ENCODE peak calls at places on chromosomes 6 and 20, in five cellular contexts. One of them, this sample, is unnamed.

GRCh38 chr6:90940812-90941481 is 354.1 kb upstream of the MAP3K7 start:
- DNase-seq in HEK293T: peak
- DNase-seq in GM12878: peak
- DNase-seq in HepG2: peak
- DNase-seq in A549: peak
- DNase-seq in this sample: peak

GRCh38 chr20:24492031-24492607 is 22.7 kb downstream of the SYNDIG1 start:
- DNase-seq in HEK293T: no peak
- DNase-seq in GM12878: no peak
- DNase-seq in HepG2: peak
- DNase-seq in A549: peak
- DNase-seq in this sample: no peak

GRCh38 chr6:79062708-79063107 is 15.3 kb downstream of the PHIP start:
- DNase-seq in HEK293T: no peak
- DNase-seq in GM12878: no peak
- DNase-seq in HepG2: no peak
- DNase-seq in A549: no peak
- DNase-seq in this sample: no peak

GRCh38 chr20:38270869-38271608 is 10.5 kb upstream of the KIAA1755 start:
- DNase-seq in HEK293T: no peak
- DNase-seq in GM12878: no peak
- DNase-seq in HepG2: no peak
- DNase-seq in A549: peak
- DNase-seq in this sample: peak

GRCh38 chr6:128696651-128697391 is 176.4 kb upstream of the PTPRK start:
- DNase-seq in HEK293T: no peak
- DNase-seq in GM12878: no peak
- DNase-seq in HepG2: no peak
- DNase-seq in A549: peak
- DNase-seq in this sample: peak

GRCh38 chr6:113539202-113539601 is 317.9 kb upstream of the MARCKS start:
- DNase-seq in HEK293T: no peak
- DNase-seq in GM12878: no peak
- DNase-seq in HepG2: no peak
- DNase-seq in A549: no peak
- DNase-seq in this sample: no peak

GRCh38 chr6:127954082-127954481 is 53.2 kb upstream of the THEMIS start:
- DNase-seq in HEK293T: no peak
- DNase-seq in GM12878: no peak
- DNase-seq in HepG2: no peak
- DNase-seq in A549: no peak
- DNase-seq in this sample: peak

GRCh38 chr20:5033566-5033965 is 32.3 kb upstream of the SLC23A2 start:
- DNase-seq in HEK293T: no peak
- DNase-seq in GM12878: no peak
- DNase-seq in HepG2: peak
- DNase-seq in A549: no peak
- DNase-seq in this sample: peak

GRCh38 chr6:33789550-33789895 is 593 bp upstream of the LEMD2 start:
- DNase-seq in HEK293T: no peak
- DNase-seq in GM12878: no peak
- DNase-seq in HepG2: no peak
- DNase-seq in A549: no peak
- DNase-seq in this sample: no peak
- TF ChIP-seq BHLHE40 in HEK293T: no peak
- TF ChIP-seq BHLHE40 in GM12878: no peak
- TF ChIP-seq BHLHE40 in HepG2: no peak
- TF ChIP-seq BHLHE40 in A549: no peak
- TF ChIP-seq BHLHE40 in this sample: no peak

GRCh38 chr6:22332216-22332615 is 35.4 kb upstream of the PRL start:
- DNase-seq in HEK293T: no peak
- DNase-seq in GM12878: no peak
- DNase-seq in HepG2: no peak
- DNase-seq in A549: no peak
- DNase-seq in this sample: no peak

GRCh38 chr6:22332726-22333125 is 35.9 kb upstream of the PRL start:
- DNase-seq in HEK293T: no peak
- DNase-seq in GM12878: no peak
- DNase-seq in HepG2: no peak
- DNase-seq in A549: no peak
- DNase-seq in this sample: no peak

GRCh38 chr6:22334778-22335177 is 37.9 kb upstream of the PRL start:
- DNase-seq in HEK293T: no peak
- DNase-seq in GM12878: no peak
- DNase-seq in HepG2: no peak
- DNase-seq in A549: no peak
- DNase-seq in this sample: no peak

GRCh38 chr6:22330941-22331340 is 34.1 kb upstream of the PRL start:
- DNase-seq in HEK293T: no peak
- DNase-seq in GM12878: no peak
- DNase-seq in HepG2: no peak
- DNase-seq in A549: no peak
- DNase-seq in this sample: no peak

GRCh38 chr6:22333802-22334201 is 37.0 kb upstream of the PRL start:
- DNase-seq in HEK293T: no peak
- DNase-seq in GM12878: no peak
- DNase-seq in HepG2: no peak
- DNase-seq in A549: no peak
- DNase-seq in this sample: peak
- TF ChIP-seq BHLHE40 in HEK293T: no peak
- TF ChIP-seq BHLHE40 in GM12878: no peak
- TF ChIP-seq BHLHE40 in HepG2: no peak
- TF ChIP-seq BHLHE40 in A549: no peak
- TF ChIP-seq BHLHE40 in this sample: no peak

DNA sequence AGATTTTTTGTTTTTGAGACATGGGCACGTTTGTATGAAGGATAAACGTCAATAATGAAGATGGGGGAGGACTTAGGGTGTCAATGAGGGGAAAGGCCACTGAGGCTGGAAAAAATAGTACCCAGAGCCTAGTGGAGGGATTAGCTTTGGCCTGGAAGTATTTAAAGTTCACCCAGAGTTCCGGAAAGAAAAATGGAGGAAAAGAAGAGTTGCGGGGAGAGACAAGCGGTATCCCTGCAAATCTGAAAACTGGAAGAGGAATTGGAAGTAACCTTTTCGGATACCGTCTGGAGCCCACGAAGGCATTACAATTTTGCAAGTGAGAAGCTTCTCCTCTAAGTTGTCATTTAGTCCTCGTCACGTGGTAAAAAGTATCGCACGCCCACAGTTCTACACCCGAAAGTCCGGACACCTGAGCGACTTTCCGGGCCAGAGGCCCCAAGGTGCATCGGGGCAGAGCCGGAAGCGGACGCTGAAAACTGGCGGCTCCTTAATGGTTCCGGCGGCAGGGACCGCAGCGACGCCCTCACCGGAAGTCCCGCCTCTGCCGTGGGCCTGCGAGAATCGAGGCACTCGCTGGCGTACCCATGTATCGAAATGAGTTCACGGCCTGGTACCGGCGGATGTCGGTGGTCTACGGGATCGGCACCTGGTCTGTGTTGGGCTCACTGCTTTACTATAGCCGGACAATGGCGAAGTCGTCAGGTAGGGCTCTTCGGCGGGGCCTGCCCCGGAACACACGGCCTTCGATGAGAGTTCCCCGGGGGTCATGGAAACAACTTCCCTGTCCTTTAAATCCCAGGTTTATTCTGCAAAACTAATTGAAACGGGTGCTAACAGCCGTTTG is at the start of gene SMIM26:
- DNase-seq in HEK293T: peak
- DNase-seq in GM12878: peak
- DNase-seq in HepG2: peak
- DNase-seq in A549: peak
- DNase-seq in this sample: peak
- TF ChIP-seq BHLHE40 in HEK293T: no peak
- TF ChIP-seq BHLHE40 in GM12878: peak
- TF ChIP-seq BHLHE40 in HepG2: peak
- TF ChIP-seq BHLHE40 in A549: no peak
- TF ChIP-seq BHLHE40 in this sample: no peak

DNA sequence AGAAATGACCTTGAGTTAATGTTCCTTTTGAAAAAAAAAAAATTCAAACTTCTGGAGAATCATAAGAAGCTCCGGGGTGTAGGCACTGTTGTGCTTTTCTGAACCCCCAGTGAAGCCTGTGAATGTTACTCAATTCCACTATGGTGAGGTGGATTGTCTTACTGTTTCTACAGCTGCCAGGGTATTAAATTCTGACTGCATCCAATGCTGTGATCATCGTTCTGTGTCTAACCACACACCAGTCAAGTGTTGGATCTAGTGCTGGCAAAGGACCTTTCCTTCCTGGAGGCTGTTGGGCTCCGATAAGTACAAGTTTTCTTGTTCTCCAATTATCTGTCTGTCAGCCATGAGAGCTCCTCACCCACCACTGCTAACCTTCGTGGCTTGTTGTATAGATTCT is 162.0 kb upstream of the EPHA7 start:
- DNase-seq in HEK293T: no peak
- DNase-seq in GM12878: no peak
- DNase-seq in HepG2: no peak
- DNase-seq in A549: no peak
- DNase-seq in this sample: no peak
- TF ChIP-seq BHLHE40 in HEK293T: no peak
- TF ChIP-seq BHLHE40 in GM12878: no peak
- TF ChIP-seq BHLHE40 in HepG2: no peak
- TF ChIP-seq BHLHE40 in A549: no peak
- TF ChIP-seq BHLHE40 in this sample: no peak

DNA sequence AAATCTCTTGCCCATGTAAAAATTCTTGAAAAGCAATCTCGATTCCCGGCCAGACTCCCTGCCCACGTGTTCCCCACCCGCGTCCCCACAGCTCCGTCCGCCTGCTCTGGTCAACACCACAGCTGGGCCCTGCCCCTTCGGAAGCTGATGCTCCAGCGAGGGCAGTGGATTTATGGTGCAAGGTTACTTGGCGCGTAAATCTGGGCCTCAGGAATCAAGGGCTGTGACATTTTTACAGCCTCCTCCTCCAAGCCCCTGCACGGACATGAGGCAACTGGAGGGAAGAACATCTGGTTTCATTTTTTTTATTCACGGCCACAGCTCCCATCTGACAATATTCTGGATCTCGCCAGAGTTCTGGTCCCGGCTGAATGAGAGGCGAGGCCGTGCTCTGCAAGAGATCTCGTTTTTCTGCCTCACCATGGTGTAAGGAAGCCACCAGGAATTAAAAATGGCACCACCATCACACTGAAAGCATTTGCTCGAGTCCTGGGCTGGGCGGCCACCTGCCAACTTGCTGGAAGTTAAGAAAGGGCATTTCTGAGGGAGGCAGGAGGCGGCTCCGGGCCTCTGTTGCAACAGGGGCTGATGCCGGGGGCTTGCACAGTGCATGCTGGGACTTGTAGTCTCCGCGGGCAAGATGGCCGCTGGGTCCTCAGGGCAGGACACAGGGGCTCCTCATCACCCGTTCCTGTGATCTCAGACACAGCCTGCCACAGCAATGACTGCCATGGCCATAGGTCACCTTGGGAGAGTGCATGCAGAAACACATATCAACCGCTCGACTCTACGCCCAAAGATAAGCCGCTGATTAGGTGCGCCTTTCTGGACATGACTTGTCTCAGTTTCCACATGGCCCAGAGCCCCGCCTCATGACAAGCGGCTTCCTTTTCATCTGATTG is 148.5 kb downstream of the LY86 start:
- DNase-seq in HEK293T: peak
- DNase-seq in GM12878: no peak
- DNase-seq in HepG2: no peak
- DNase-seq in A549: no peak
- DNase-seq in this sample: no peak
- TF ChIP-seq BHLHE40 in HEK293T: no peak
- TF ChIP-seq BHLHE40 in GM12878: no peak
- TF ChIP-seq BHLHE40 in HepG2: no peak
- TF ChIP-seq BHLHE40 in A549: no peak
- TF ChIP-seq BHLHE40 in this sample: no peak

DNA sequence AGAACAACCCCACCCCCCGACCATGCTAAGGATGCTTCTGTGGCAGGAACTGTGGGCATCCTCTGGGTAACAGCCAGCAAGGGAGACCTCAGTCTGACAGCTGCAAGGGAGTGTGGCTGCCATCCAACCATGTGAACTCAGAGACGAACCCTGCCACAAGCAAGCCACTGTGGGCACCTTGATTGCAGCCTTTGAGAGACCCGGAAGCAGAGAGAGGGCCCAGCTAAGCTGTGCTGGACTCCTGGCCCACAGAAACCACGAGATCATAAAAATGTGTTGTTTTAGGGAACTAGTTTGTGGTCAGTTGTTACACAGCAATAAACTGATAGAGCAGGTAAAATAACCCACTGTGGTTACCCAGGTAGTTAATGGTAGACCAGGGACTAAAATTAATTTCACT is 414.6 kb downstream of the CDH26 start:
- DNase-seq in HEK293T: no peak
- DNase-seq in GM12878: no peak
- DNase-seq in HepG2: no peak
- DNase-seq in A549: no peak
- DNase-seq in this sample: no peak
- TF ChIP-seq BHLHE40 in HEK293T: no peak
- TF ChIP-seq BHLHE40 in GM12878: no peak
- TF ChIP-seq BHLHE40 in HepG2: no peak
- TF ChIP-seq BHLHE40 in A549: no peak
- TF ChIP-seq BHLHE40 in this sample: no peak

GRCh38 chr6:41896280-41896679 is 1.1 kb upstream of the USP49 start:
- DNase-seq in HEK293T: no peak
- DNase-seq in GM12878: no peak
- DNase-seq in HepG2: no peak
- DNase-seq in A549: no peak
- DNase-seq in this sample: no peak

GRCh38 chr6:41892921-41893564 is 2.1 kb downstream of the USP49 start:
- DNase-seq in HEK293T: no peak
- DNase-seq in GM12878: no peak
- DNase-seq in HepG2: no peak
- DNase-seq in A549: no peak
- DNase-seq in this sample: no peak

GRCh38 chr6:41895300-41896233 is at the start of gene USP49:
- DNase-seq in HEK293T: peak
- DNase-seq in GM12878: peak
- DNase-seq in HepG2: peak
- DNase-seq in A549: peak
- DNase-seq in this sample: peak

DNA sequence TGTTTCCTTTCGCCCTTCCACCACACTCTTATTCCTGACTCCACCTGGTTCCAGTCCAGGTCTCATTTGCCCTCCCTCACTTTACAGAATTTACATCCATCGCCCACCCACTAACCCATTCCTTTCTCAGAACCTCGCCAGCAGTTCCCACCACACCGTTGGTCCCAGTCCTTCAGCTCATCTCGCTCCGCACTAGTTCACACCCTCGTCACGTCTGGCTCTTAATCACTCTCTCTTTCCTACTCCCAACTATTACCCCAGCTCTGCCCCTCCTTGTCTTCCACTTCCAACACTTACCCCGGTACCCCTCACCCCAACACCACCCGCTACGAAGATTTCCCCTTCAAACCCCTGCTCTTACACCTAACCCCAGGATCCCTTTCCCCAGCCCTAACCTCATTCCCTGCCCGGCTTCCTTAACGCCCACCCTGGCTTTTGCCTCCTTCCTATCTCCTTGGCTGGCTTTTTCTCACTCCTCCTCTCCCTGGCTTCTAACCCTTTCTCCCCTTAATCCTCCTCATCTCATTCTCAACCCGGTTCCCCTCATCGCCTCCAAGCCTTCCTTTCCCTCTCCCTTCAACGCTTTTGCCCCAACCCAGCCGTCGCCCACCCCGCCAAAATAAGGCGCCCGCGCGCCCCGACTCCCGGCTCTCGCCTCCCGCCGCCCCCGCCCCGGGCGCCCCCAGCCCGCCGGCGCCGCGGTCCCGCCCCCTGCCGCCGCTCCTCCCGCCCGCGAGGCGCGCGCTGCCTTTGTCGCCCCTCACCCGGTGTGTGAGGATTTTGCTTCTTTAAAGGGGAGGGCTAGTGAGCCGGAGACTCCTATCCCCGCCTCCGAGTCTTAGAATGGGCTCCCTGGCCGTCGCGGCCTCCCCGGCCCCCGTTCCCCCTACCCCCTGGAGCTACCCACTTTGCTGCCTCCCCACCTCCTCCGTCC is 542 bp downstream of the USP49 start:
- DNase-seq in HEK293T: peak
- DNase-seq in GM12878: no peak
- DNase-seq in HepG2: no peak
- DNase-seq in A549: no peak
- DNase-seq in this sample: no peak
- TF ChIP-seq BHLHE40 in HEK293T: no peak
- TF ChIP-seq BHLHE40 in GM12878: no peak
- TF ChIP-seq BHLHE40 in HepG2: no peak
- TF ChIP-seq BHLHE40 in A549: no peak
- TF ChIP-seq BHLHE40 in this sample: no peak

This sample was measured in IMR-90.